ENCODE peak calls at places on chromosomes 2 and 18, in seven cellular contexts. One of them, this sample, is unnamed. For H3K4me1, the result is how much of the 10 kb centered on the place peaks cover.

GRCh38 chr18:22560797-22561196 is 143.1 kb upstream of the CTAGE1 start:
- DNase-seq in spleen: no peak
- DNase-seq in effector memory CD4-positive, alpha-beta T cell: no peak
- DNase-seq in body of pancreas: no peak
- DNase-seq in HCT116: no peak
- DNase-seq in adrenal gland: no peak
- DNase-seq in cardiac muscle cell: no peak
- DNase-seq in this sample: no peak

GRCh38 chr2:3491716-3492474 is 27.4 kb downstream of the ADI1 start:
- DNase-seq in cardiac muscle cell: no peak
- DNase-seq in effector memory CD4-positive, alpha-beta T cell: no peak
- DNase-seq in body of pancreas: no peak
- DNase-seq in HCT116: no peak
- DNase-seq in adrenal gland: no peak
- DNase-seq in spleen: no peak
- DNase-seq in this sample: no peak

GRCh38 chr2:200225943-200226342 is 80.5 kb upstream of the SPATS2L start:
- DNase-seq in HCT116: no peak
- DNase-seq in spleen: no peak
- DNase-seq in effector memory CD4-positive, alpha-beta T cell: no peak
- DNase-seq in body of pancreas: peak
- DNase-seq in cardiac muscle cell: peak
- DNase-seq in adrenal gland: no peak
- DNase-seq in this sample: no peak

GRCh38 chr2:72995420-72996151 is 75.9 kb downstream of the SFXN5 start:
- DNase-seq in effector memory CD4-positive, alpha-beta T cell: no peak
- DNase-seq in adrenal gland: no peak
- DNase-seq in body of pancreas: no peak
- DNase-seq in HCT116: no peak
- DNase-seq in spleen: peak
- DNase-seq in cardiac muscle cell: no peak
- DNase-seq in this sample: no peak

GRCh38 chr2:125125902-125126301 is 1100.8 kb downstream of the CNTNAP5 start:
- DNase-seq in adrenal gland: no peak
- DNase-seq in HCT116: no peak
- DNase-seq in body of pancreas: no peak
- DNase-seq in cardiac muscle cell: no peak
- DNase-seq in spleen: no peak
- DNase-seq in effector memory CD4-positive, alpha-beta T cell: no peak
- DNase-seq in this sample: no peak

GRCh38 chr2:224405412-224405811 is 3.5 kb upstream of the FAM124B start:
- DNase-seq in cardiac muscle cell: no peak
- DNase-seq in effector memory CD4-positive, alpha-beta T cell: no peak
- DNase-seq in body of pancreas: no peak
- DNase-seq in spleen: no peak
- DNase-seq in HCT116: no peak
- DNase-seq in adrenal gland: no peak
- DNase-seq in this sample: no peak

GRCh38 chr2:241990466-241990865 is 120.9 kb downstream of the RTP5 start:
- DNase-seq in adrenal gland: no peak
- DNase-seq in cardiac muscle cell: no peak
- DNase-seq in effector memory CD4-positive, alpha-beta T cell: no peak
- DNase-seq in spleen: no peak
- DNase-seq in body of pancreas: no peak
- DNase-seq in HCT116: no peak
- DNase-seq in this sample: no peak

GRCh38 chr2:214261683-214262082 is 149.2 kb upstream of the VWC2L start:
- DNase-seq in cardiac muscle cell: no peak
- DNase-seq in adrenal gland: no peak
- DNase-seq in spleen: no peak
- DNase-seq in body of pancreas: no peak
- DNase-seq in HCT116: no peak
- DNase-seq in effector memory CD4-positive, alpha-beta T cell: no peak
- DNase-seq in this sample: no peak

GRCh38 chr2:95220449-95220848 is 13.1 kb downstream of the ZNF892 start:
- DNase-seq in HCT116: no peak
- DNase-seq in adrenal gland: no peak
- DNase-seq in cardiac muscle cell: no peak
- DNase-seq in spleen: no peak
- DNase-seq in effector memory CD4-positive, alpha-beta T cell: no peak
- DNase-seq in body of pancreas: no peak
- DNase-seq in this sample: no peak

GRCh38 chr2:241767464-241768250 is 9.0 kb upstream of the GAL3ST2 start:
- DNase-seq in effector memory CD4-positive, alpha-beta T cell: no peak
- DNase-seq in spleen: peak
- DNase-seq in cardiac muscle cell: no peak
- DNase-seq in adrenal gland: no peak
- DNase-seq in body of pancreas: no peak
- DNase-seq in HCT116: no peak
- DNase-seq in this sample: no peak

GRCh38 chr2:239311132-239312040 is 89.4 kb downstream of the HDAC4 start:
- DNase-seq in adrenal gland: peak
- DNase-seq in HCT116: no peak
- DNase-seq in effector memory CD4-positive, alpha-beta T cell: no peak
- DNase-seq in spleen: peak
- DNase-seq in cardiac muscle cell: no peak
- DNase-seq in body of pancreas: peak
- DNase-seq in this sample: no peak

GRCh38 chr2:239487272-239487671 is 86.5 kb upstream of the HDAC4 start:
- DNase-seq in adrenal gland: no peak
- DNase-seq in spleen: no peak
- DNase-seq in effector memory CD4-positive, alpha-beta T cell: no peak
- DNase-seq in body of pancreas: no peak
- DNase-seq in HCT116: no peak
- DNase-seq in cardiac muscle cell: no peak
- DNase-seq in this sample: no peak

GRCh38 chr18:58493070-58493469 is 135.8 kb downstream of the ALPK2 start:
- DNase-seq in cardiac muscle cell: no peak
- DNase-seq in adrenal gland: no peak
- DNase-seq in HCT116: no peak
- DNase-seq in spleen: no peak
- DNase-seq in body of pancreas: no peak
- DNase-seq in effector memory CD4-positive, alpha-beta T cell: no peak
- DNase-seq in this sample: no peak

GRCh38 chr2:31319391-31320175 is 85.6 kb downstream of the EHD3 start:
- DNase-seq in effector memory CD4-positive, alpha-beta T cell: no peak
- DNase-seq in body of pancreas: peak
- DNase-seq in spleen: no peak
- DNase-seq in cardiac muscle cell: peak
- DNase-seq in HCT116: no peak
- DNase-seq in adrenal gland: peak
- DNase-seq in this sample: no peak

GRCh38 chr18:11991021-11991770 is 9.9 kb downstream of the IMPA2 start:
- DNase-seq in cardiac muscle cell: no peak
- DNase-seq in adrenal gland: no peak
- DNase-seq in spleen: peak
- DNase-seq in HCT116: no peak
- DNase-seq in body of pancreas: no peak
- DNase-seq in effector memory CD4-positive, alpha-beta T cell: no peak
- DNase-seq in this sample: no peak

GRCh38 chr18:11994346-11994707 is 13.0 kb downstream of the IMPA2 start:
- DNase-seq in spleen: peak
- DNase-seq in adrenal gland: no peak
- DNase-seq in HCT116: no peak
- DNase-seq in cardiac muscle cell: peak
- DNase-seq in body of pancreas: peak
- DNase-seq in effector memory CD4-positive, alpha-beta T cell: no peak
- DNase-seq in this sample: peak

GRCh38 chr18:11990541-11990940 is 9.2 kb downstream of the IMPA2 start:
- DNase-seq in cardiac muscle cell: no peak
- DNase-seq in spleen: peak
- DNase-seq in adrenal gland: no peak
- DNase-seq in effector memory CD4-positive, alpha-beta T cell: no peak
- DNase-seq in body of pancreas: no peak
- DNase-seq in HCT116: no peak
- DNase-seq in this sample: no peak

GRCh38 chr18:11993264-11993916 is 12.1 kb downstream of the IMPA2 start:
- DNase-seq in adrenal gland: no peak
- DNase-seq in body of pancreas: no peak
- DNase-seq in cardiac muscle cell: no peak
- DNase-seq in spleen: peak
- DNase-seq in HCT116: no peak
- DNase-seq in effector memory CD4-positive, alpha-beta T cell: no peak
- DNase-seq in this sample: no peak

GRCh38 chr18:11992096-11992785 is 10.9 kb downstream of the IMPA2 start:
- DNase-seq in HCT116: no peak
- DNase-seq in spleen: peak
- DNase-seq in adrenal gland: no peak
- DNase-seq in cardiac muscle cell: no peak
- DNase-seq in body of pancreas: no peak
- DNase-seq in effector memory CD4-positive, alpha-beta T cell: no peak
- DNase-seq in this sample: no peak
- H3K4me1 ChIP-seq in HCT116: under half
- H3K4me1 ChIP-seq in spleen: under half
- H3K4me1 ChIP-seq in adrenal gland: under half
- H3K4me1 ChIP-seq in cardiac muscle cell: under half
- H3K4me1 ChIP-seq in body of pancreas: half or more
- H3K4me1 ChIP-seq in effector memory CD4-positive, alpha-beta T cell: under half
- H3K4me1 ChIP-seq in this sample: under half

GRCh38 chr2:47521666-47522285 is 118.8 kb downstream of the MSH2 start:
- DNase-seq in HCT116: no peak
- DNase-seq in adrenal gland: no peak
- DNase-seq in cardiac muscle cell: no peak
- DNase-seq in effector memory CD4-positive, alpha-beta T cell: no peak
- DNase-seq in spleen: no peak
- DNase-seq in body of pancreas: no peak
- DNase-seq in this sample: no peak
- H3K4me3 ChIP-seq in HCT116: no peak
- H3K4me3 ChIP-seq in adrenal gland: no peak
- H3K4me3 ChIP-seq in cardiac muscle cell: no peak
- H3K4me3 ChIP-seq in effector memory CD4-positive, alpha-beta T cell: peak
- H3K4me3 ChIP-seq in spleen: peak
- H3K4me3 ChIP-seq in body of pancreas: no peak
- H3K4me3 ChIP-seq in this sample: no peak

GRCh38 chr2:42198466-42198865 is 29.3 kb downstream of the EML4 start:
- DNase-seq in body of pancreas: no peak
- DNase-seq in spleen: no peak
- DNase-seq in adrenal gland: no peak
- DNase-seq in HCT116: no peak
- DNase-seq in effector memory CD4-positive, alpha-beta T cell: no peak
- DNase-seq in cardiac muscle cell: no peak
- DNase-seq in this sample: no peak

GRCh38 chr2:42197792-42198191 is 28.6 kb downstream of the EML4 start:
- DNase-seq in cardiac muscle cell: no peak
- DNase-seq in adrenal gland: no peak
- DNase-seq in effector memory CD4-positive, alpha-beta T cell: no peak
- DNase-seq in HCT116: no peak
- DNase-seq in body of pancreas: no peak
- DNase-seq in spleen: no peak
- DNase-seq in this sample: no peak

GRCh38 chr2:42201228-42201855 is 32.2 kb downstream of the EML4 start:
- DNase-seq in body of pancreas: no peak
- DNase-seq in cardiac muscle cell: no peak
- DNase-seq in HCT116: no peak
- DNase-seq in spleen: no peak
- DNase-seq in adrenal gland: no peak
- DNase-seq in effector memory CD4-positive, alpha-beta T cell: no peak
- DNase-seq in this sample: no peak

GRCh38 chr2:42200534-42201227 is 31.5 kb downstream of the EML4 start:
- DNase-seq in HCT116: no peak
- DNase-seq in cardiac muscle cell: peak
- DNase-seq in adrenal gland: no peak
- DNase-seq in body of pancreas: no peak
- DNase-seq in effector memory CD4-positive, alpha-beta T cell: no peak
- DNase-seq in spleen: no peak
- DNase-seq in this sample: no peak

GRCh38 chr2:42199002-42199401 is 29.8 kb downstream of the EML4 start:
- DNase-seq in HCT116: no peak
- DNase-seq in body of pancreas: no peak
- DNase-seq in spleen: no peak
- DNase-seq in cardiac muscle cell: no peak
- DNase-seq in adrenal gland: no peak
- DNase-seq in effector memory CD4-positive, alpha-beta T cell: no peak
- DNase-seq in this sample: no peak
- H3K4me1 ChIP-seq in HCT116: under half
- H3K4me1 ChIP-seq in body of pancreas: under half
- H3K4me1 ChIP-seq in spleen: half or more
- H3K4me1 ChIP-seq in cardiac muscle cell: under half
- H3K4me1 ChIP-seq in adrenal gland: under half
- H3K4me1 ChIP-seq in effector memory CD4-positive, alpha-beta T cell: under half
- H3K4me1 ChIP-seq in this sample: under half

GRCh38 chr2:80515961-80516360 is 211.4 kb upstream of the LRRTM1 start:
- DNase-seq in cardiac muscle cell: no peak
- DNase-seq in adrenal gland: no peak
- DNase-seq in spleen: no peak
- DNase-seq in effector memory CD4-positive, alpha-beta T cell: no peak
- DNase-seq in HCT116: no peak
- DNase-seq in body of pancreas: no peak
- DNase-seq in this sample: no peak

GRCh38 chr2:80519121-80519643 is 214.6 kb upstream of the LRRTM1 start:
- DNase-seq in effector memory CD4-positive, alpha-beta T cell: no peak
- DNase-seq in spleen: no peak
- DNase-seq in cardiac muscle cell: no peak
- DNase-seq in body of pancreas: no peak
- DNase-seq in adrenal gland: no peak
- DNase-seq in HCT116: no peak
- DNase-seq in this sample: no peak

GRCh38 chr2:80519699-80520291 is 215.2 kb upstream of the LRRTM1 start:
- DNase-seq in body of pancreas: no peak
- DNase-seq in adrenal gland: no peak
- DNase-seq in cardiac muscle cell: no peak
- DNase-seq in HCT116: no peak
- DNase-seq in effector memory CD4-positive, alpha-beta T cell: no peak
- DNase-seq in spleen: no peak
- DNase-seq in this sample: no peak

GRCh38 chr2:80517301-80517700 is 212.7 kb upstream of the LRRTM1 start:
- DNase-seq in adrenal gland: no peak
- DNase-seq in body of pancreas: no peak
- DNase-seq in effector memory CD4-positive, alpha-beta T cell: no peak
- DNase-seq in cardiac muscle cell: no peak
- DNase-seq in spleen: no peak
- DNase-seq in HCT116: no peak
- DNase-seq in this sample: no peak
- H3K4me3 ChIP-seq in adrenal gland: no peak
- H3K4me3 ChIP-seq in body of pancreas: no peak
- H3K4me3 ChIP-seq in effector memory CD4-positive, alpha-beta T cell: no peak
- H3K4me3 ChIP-seq in cardiac muscle cell: no peak
- H3K4me3 ChIP-seq in spleen: no peak
- H3K4me3 ChIP-seq in HCT116: no peak
- H3K4me3 ChIP-seq in this sample: no peak

GRCh38 chr2:127081826-127082633 is 24.9 kb downstream of the BIN1 start:
- DNase-seq in effector memory CD4-positive, alpha-beta T cell: peak
- DNase-seq in HCT116: no peak
- DNase-seq in spleen: peak
- DNase-seq in adrenal gland: peak
- DNase-seq in cardiac muscle cell: peak
- DNase-seq in body of pancreas: no peak
- DNase-seq in this sample: no peak

GRCh38 chr2:127080226-127080940 is 26.6 kb downstream of the BIN1 start:
- DNase-seq in effector memory CD4-positive, alpha-beta T cell: peak
- DNase-seq in spleen: peak
- DNase-seq in adrenal gland: peak
- DNase-seq in HCT116: no peak
- DNase-seq in cardiac muscle cell: no peak
- DNase-seq in body of pancreas: no peak
- DNase-seq in this sample: no peak

GRCh38 chr2:127082974-127083373 is 24.0 kb downstream of the BIN1 start:
- DNase-seq in cardiac muscle cell: peak
- DNase-seq in HCT116: no peak
- DNase-seq in effector memory CD4-positive, alpha-beta T cell: no peak
- DNase-seq in adrenal gland: no peak
- DNase-seq in body of pancreas: peak
- DNase-seq in spleen: no peak
- DNase-seq in this sample: no peak

GRCh38 chr2:127079358-127079920 is 27.5 kb downstream of the BIN1 start:
- DNase-seq in spleen: no peak
- DNase-seq in body of pancreas: no peak
- DNase-seq in effector memory CD4-positive, alpha-beta T cell: no peak
- DNase-seq in cardiac muscle cell: no peak
- DNase-seq in adrenal gland: no peak
- DNase-seq in HCT116: no peak
- DNase-seq in this sample: no peak

GRCh38 chr2:127080941-127081769 is 25.8 kb downstream of the BIN1 start:
- DNase-seq in cardiac muscle cell: no peak
- DNase-seq in effector memory CD4-positive, alpha-beta T cell: peak
- DNase-seq in spleen: peak
- DNase-seq in body of pancreas: peak
- DNase-seq in adrenal gland: peak
- DNase-seq in HCT116: no peak
- DNase-seq in this sample: no peak
- H3K4me1 ChIP-seq in cardiac muscle cell: under half
- H3K4me1 ChIP-seq in effector memory CD4-positive, alpha-beta T cell: half or more
- H3K4me1 ChIP-seq in spleen: half or more
- H3K4me1 ChIP-seq in body of pancreas: under half
- H3K4me1 ChIP-seq in adrenal gland: half or more
- H3K4me1 ChIP-seq in HCT116: half or more
- H3K4me1 ChIP-seq in this sample: under half